ENCODE peak calls at places on chromosomes 1 and 21, in four cellular contexts. I is M059J, P is AG04449, L is NCI-H1092. R is an unnamed sample.

GRCh38 chr1:25243907-25244306 is 3.3 kb downstream of the RSRP1 start:
- DNase-seq in I (no peak), P (no peak), L (no peak), R (no peak)

GRCh38 chr21:37758997-37759396 is 157.3 kb downstream of the KCNJ6 start:
- DNase-seq in I (peak), P (no peak), L (peak), R (peak)

GRCh38 chr1:179175011-179175934 is 54.2 kb downstream of the ABL2 start:
- DNase-seq in I (peak), P (peak), L (no peak), R (peak)

GRCh38 chr1:56453016-56453721 is 126.2 kb downstream of the PLPP3 start:
- DNase-seq in I (no peak), P (no peak), L (no peak), R (no peak)

GRCh38 chr1:101060992-101061391 is 35.4 kb upstream of the DPH5 start:
- DNase-seq in I (no peak), P (no peak), L (no peak), R (no peak)

GRCh38 chr1:76463278-76463677 is 388.7 kb downstream of the ST6GALNAC3 start:
- DNase-seq in I (no peak), P (no peak), L (no peak), R (no peak)

GRCh38 chr1:112359961-112360767 is 35.9 kb upstream of the CTTNBP2NL start:
- DNase-seq in I (peak), P (peak), L (no peak), R (peak)

GRCh38 chr1:78038071-78038470 is 7.7 kb upstream of the GIPC2 start:
- DNase-seq in I (peak), P (no peak), L (no peak), R (no peak)

GRCh38 chr1:164591858-164592257 is 32.9 kb downstream of the PBX1 start:
- DNase-seq in I (peak), P (no peak), L (no peak), R (peak)

GRCh38 chr1:26851106-26851684 is 11.8 kb upstream of the SFN start:
- DNase-seq in I (no peak), P (no peak), L (no peak), R (peak)

GRCh38 chr21:42666918-42667317 is 13.5 kb downstream of the PDE9A start:
- DNase-seq in I (no peak), P (no peak), L (no peak), R (no peak)

GRCh38 chr1:166859597-166859996 is 16.5 kb downstream of the TADA1 start:
- DNase-seq in I (no peak), P (no peak), L (no peak), R (no peak)

GRCh38 chr21:33268736-33269441 is 2.7 kb downstream of the IL10RB start:
- DNase-seq in I (no peak), P (no peak), L (peak), R (peak)

GRCh38 chr1:218164111-218164929 is 120.8 kb upstream of the RRP15 start:
- DNase-seq in I (peak), P (no peak), L (peak), R (peak)

GRCh38 chr1:111454859-111455641 is 5.8 kb downstream of the ATP5PB start:
- DNase-seq in I (no peak), P (no peak), L (no peak), R (no peak)

GRCh38 chr1:234062166-234062565 is 157.7 kb downstream of the SLC35F3 start:
- DNase-seq in I (peak), P (no peak), L (no peak), R (peak)

GRCh38 chr1:28811369-28811765 is 603 bp upstream of the OPRD1 start:
- DNase-seq in I (no peak), P (no peak), L (no peak), R (no peak)

GRCh38 chr1:178513278-178513983 is 522 bp downstream of the TEX35 start:
- DNase-seq in I (no peak), P (no peak), L (no peak), R (peak)

GRCh38 chr1:230825804-230826160 is 42.5 kb downstream of the C1orf198 start:
- DNase-seq in I (no peak), P (no peak), L (no peak), R (no peak)

GRCh38 chr1:48227165-48228013 is 4.9 kb downstream of the SLC5A9 start:
- DNase-seq in I (no peak), P (no peak), L (no peak), R (no peak)

GRCh38 chr1:228163776-228164534 is 1.6 kb upstream of the IBA57 start:
- DNase-seq in I (no peak), P (no peak), L (no peak), R (no peak)

GRCh38 chr1:110176299-110176956 is 26.1 kb downstream of the SLC6A17 start:
- DNase-seq in I (no peak), P (no peak), L (peak), R (peak)

GRCh38 chr21:35072960-35073359 is 23.9 kb upstream of the RUNX1 start:
- DNase-seq in I (no peak), P (no peak), L (no peak), R (no peak)

GRCh38 chr21:45817345-45817744 is 164.2 kb upstream of the COL6A1 start:
- DNase-seq in I (no peak), P (no peak), L (no peak), R (no peak)

GRCh38 chr1:46394108-46394871 is at the start of gene FAAH:
- DNase-seq in I (no peak), P (no peak), L (no peak), R (peak)

GRCh38 chr1:99808391-99809115 is 41.6 kb upstream of the AGL start:
- DNase-seq in I (peak), P (peak), L (peak), R (peak)

GRCh38 chr1:189774721-189775287 is 702.9 kb downstream of the BRINP3 start:
- DNase-seq in I (no peak), P (no peak), L (no peak), R (peak)

GRCh38 chr21:38775733-38776132 is 30.0 kb upstream of the ETS2 start:
- DNase-seq in I (peak), P (no peak), L (no peak), R (no peak)